ENCODE peak calls at places on chromosomes 5 and 9, in ten cellular contexts. I is SK-N-SH; S is omental fat pad; Y is left lung; G is GM13976; R is CD4-positive, alpha-beta T cell; E is progenitor cell of endocrine pancreas; Q is D721Med; O is Caco-2; F is heart left ventricle. U is an unnamed sample.

GRCh38 chr5:168951341-168951740 is 349.6 kb downstream of the SLIT3 start:
- DNase-seq in I (no peak), S (no peak), Y (no peak), G (no peak), R (no peak), E (no peak), Q (no peak), O (no peak), F (no peak), U (no peak)

GRCh38 chr9:109903515-109904138 is 123.6 kb downstream of the PALM2AKAP2 start:
- DNase-seq in I (peak; percentile 62), S (no peak), Y (no peak), G (peak; percentile 56), R (peak; percentile 44), E (peak; percentile 37), Q (peak; percentile 15), O (peak; percentile 77), F (peak; percentile 62), U (no peak)

GRCh38 chr9:126719677-126720435 is 85.0 kb upstream of the ZBTB43 start:
- DNase-seq in I (peak; percentile 83), S (no peak), Y (peak; percentile 92), G (peak; percentile 79), R (peak; percentile 81), E (no peak), Q (no peak), O (peak; percentile 35), F (peak; percentile 82), U (peak; percentile 74)

GRCh38 chr5:19802686-19803085 is 185.3 kb downstream of the CDH18 start:
- DNase-seq in I (no peak), S (no peak), Y (no peak), G (no peak), R (no peak), E (no peak), Q (no peak), O (no peak), F (no peak), U (no peak)

GRCh38 chr9:4700093-4700492 is 20.7 kb downstream of the CDC37L1 start:
- DNase-seq in I (no peak), S (no peak), Y (no peak), G (no peak), R (no peak), E (no peak), Q (no peak), O (peak; percentile 10), F (no peak), U (no peak)

GRCh38 chr5:176744584-176744965 is 65.8 kb upstream of the UNC5A start:
- DNase-seq in I (peak; percentile 50), S (no peak), Y (no peak), G (peak; percentile 40), R (no peak), E (no peak), Q (no peak), O (no peak), F (no peak), U (no peak)

GRCh38 chr5:127133071-127133470 is 59.8 kb upstream of the C5orf63 start:
- DNase-seq in I (no peak), S (no peak), Y (no peak), G (no peak), R (no peak), E (no peak), Q (no peak), O (no peak), F (no peak), U (no peak)

GRCh38 chr9:77023726-77024125 is 4.3 kb downstream of the FOXB2 start:
- DNase-seq in I (no peak), S (no peak), Y (no peak), G (no peak), R (no peak), E (no peak), Q (no peak), O (no peak), F (no peak), U (no peak)

GRCh38 chr5:84805473-84805872 is 420.8 kb upstream of the EDIL3 start:
- DNase-seq in I (no peak), S (no peak), Y (no peak), G (no peak), R (no peak), E (no peak), Q (no peak), O (no peak), F (no peak), U (no peak)

DNA sequence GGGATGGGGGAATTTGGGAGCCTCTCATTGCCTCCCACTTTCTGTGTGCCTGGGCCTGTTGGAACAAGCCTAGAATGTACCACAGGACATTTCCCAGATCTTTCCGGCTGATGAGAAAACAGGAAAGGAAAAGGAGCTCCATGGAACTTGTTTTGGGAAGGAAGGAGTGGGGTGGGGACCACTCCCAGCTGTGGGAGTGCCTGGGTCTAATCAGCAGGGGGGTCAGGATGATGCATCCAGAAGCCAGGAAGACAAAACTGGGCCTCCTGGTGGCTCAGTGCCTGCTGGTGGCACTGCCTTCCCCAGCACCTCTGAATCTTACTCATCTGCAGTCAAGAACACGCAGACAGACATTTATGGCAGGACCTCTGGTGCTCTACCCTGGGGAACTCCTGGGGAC is 2.8 kb downstream of the SMIM33 start:
- DNase-seq in I (peak; percentile 15), S (no peak), Y (no peak), G (no peak), R (no peak), E (no peak), Q (no peak), O (no peak), F (no peak), U (no peak)
- TF ChIP-seq CTCF in I (no peak), S (no peak), Y (no peak), G (no peak), R (no peak), E (no peak), Q (no peak), O (no peak), F (no peak), U (no peak)

GRCh38 chr9:120030847-120031246 is 549.1 kb downstream of the CDK5RAP2 start:
- DNase-seq in I (peak; percentile 60), S (no peak), Y (no peak), G (no peak), R (no peak), E (no peak), Q (no peak), O (no peak), F (no peak), U (no peak)

GRCh38 chr9:120038342-120038741 is 541.6 kb downstream of the CDK5RAP2 start:
- DNase-seq in I (no peak), S (no peak), Y (no peak), G (no peak), R (no peak), E (no peak), Q (no peak), O (no peak), F (no peak), U (no peak)

DNA sequence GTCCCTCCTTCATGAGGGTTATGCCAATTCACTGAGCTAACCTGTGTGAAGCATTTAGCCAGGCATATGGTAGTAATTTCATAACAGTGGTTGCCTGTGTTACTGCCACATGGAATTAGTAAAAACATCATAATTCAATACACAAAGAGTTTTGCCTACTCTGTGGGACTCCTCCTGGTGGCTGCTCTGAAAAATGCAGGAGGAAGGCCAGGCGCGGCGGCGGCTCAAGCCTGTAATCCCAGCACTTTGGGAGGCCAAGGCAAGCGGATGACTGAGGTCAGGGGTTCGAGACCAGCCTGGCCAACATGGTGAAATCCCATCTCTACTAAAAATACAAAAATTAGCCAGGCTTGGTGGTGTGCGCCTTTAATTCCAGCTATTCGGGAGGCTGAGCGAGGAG is 547.3 kb downstream of the CDK5RAP2 start:
- DNase-seq in I (peak; percentile 42), S (no peak), Y (no peak), G (no peak), R (no peak), E (no peak), Q (no peak), O (peak; percentile 5), F (no peak), U (no peak)
- TF ChIP-seq CTCF in I (peak; percentile 28), S (no peak), Y (no peak), G (no peak), R (no peak), E (peak; percentile 32), Q (peak; percentile 34), O (peak; percentile 1), F (no peak), U (no peak)

GRCh38 chr5:113922343-113922742 is 408.8 kb downstream of the YTHDC2 start:
- DNase-seq in I (no peak), S (no peak), Y (no peak), G (no peak), R (no peak), E (no peak), Q (no peak), O (no peak), F (no peak), U (no peak)

GRCh38 chr5:113917997-113918396 is 404.5 kb downstream of the YTHDC2 start:
- DNase-seq in I (no peak), S (no peak), Y (no peak), G (no peak), R (no peak), E (no peak), Q (no peak), O (no peak), F (no peak), U (no peak)
- TF ChIP-seq CTCF in I (no peak), S (no peak), Y (no peak), G (no peak), R (no peak), E (no peak), Q (no peak), O (no peak), F (no peak), U (no peak)

DNA sequence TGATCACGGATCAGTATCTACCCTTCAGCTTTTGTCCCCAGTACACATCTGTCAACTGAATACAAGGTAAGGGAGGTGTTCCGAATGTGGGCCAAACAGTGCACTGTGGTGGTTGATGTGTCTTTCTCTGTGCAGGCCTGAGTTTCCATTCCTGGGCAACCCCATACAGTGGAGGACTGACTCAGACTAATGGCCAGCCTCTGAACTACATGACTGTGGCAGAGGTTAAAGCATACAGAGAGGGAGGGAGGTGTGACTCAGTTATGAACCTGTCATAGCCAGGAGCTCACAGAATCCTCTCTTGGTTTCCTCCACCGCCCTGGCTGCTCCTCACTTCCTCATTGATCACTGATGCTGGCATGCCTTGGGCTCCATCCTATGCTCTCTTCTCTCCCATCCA is 136.4 kb upstream of the TAS2R1 start:
- DNase-seq in I (no peak), S (no peak), Y (no peak), G (no peak), R (no peak), E (no peak), Q (no peak), O (no peak), F (no peak), U (no peak)
- TF ChIP-seq CTCF in I (no peak), S (no peak), Y (no peak), G (no peak), R (no peak), E (no peak), Q (no peak), O (no peak), F (no peak), U (no peak)

DNA sequence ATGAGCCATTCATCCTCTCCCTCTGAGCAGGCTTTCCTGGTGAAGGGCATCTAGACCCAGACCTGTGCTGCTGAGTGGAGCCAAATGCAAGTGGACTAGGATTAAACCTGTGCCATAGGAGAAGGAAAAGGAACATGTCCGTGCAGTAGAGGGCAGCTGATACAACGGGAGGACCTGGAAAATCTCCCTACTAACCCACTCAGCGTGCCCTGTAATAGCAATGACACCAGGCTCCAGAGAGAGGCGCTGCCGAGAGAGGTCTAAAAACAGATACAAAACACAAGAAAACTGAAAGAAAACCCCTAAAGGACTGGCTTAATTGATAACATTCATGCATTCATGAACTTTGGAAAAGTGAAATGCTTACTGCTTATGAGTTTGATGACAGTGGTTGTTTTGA is 60.8 kb downstream of the PFDN1 start:
- DNase-seq in I (no peak), S (no peak), Y (no peak), G (no peak), R (no peak), E (no peak), Q (no peak), O (no peak), F (no peak), U (no peak)
- TF ChIP-seq CTCF in I (peak; percentile 42), S (no peak), Y (no peak), G (no peak), R (no peak), E (peak; percentile 15), Q (no peak), O (no peak), F (no peak), U (no peak)